ENCODE peak calls at places on chromosomes 12 and 14, in six cellular contexts. One of them, this sample, is unnamed.

GRCh38 chr12:9674226-9674590 is 4.7 kb downstream of the CLEC2D start:
- DNase-seq in neuronal stem cell: no peak
- DNase-seq in IMR-90: no peak
- DNase-seq in H9: no peak
- DNase-seq in H1: no peak
- DNase-seq in trophoblast cell: no peak
- DNase-seq in this sample: no peak

GRCh38 chr14:23306412-23307145 is at the start of gene BCL2L2:
- DNase-seq in neuronal stem cell: peak
- DNase-seq in IMR-90: peak
- DNase-seq in H9: peak
- DNase-seq in H1: peak
- DNase-seq in trophoblast cell: peak
- DNase-seq in this sample: peak

GRCh38 chr12:78863482-78864427 is 819 bp upstream of the SYT1 start:
- DNase-seq in neuronal stem cell: peak
- DNase-seq in IMR-90: peak
- DNase-seq in H9: peak
- DNase-seq in H1: peak
- DNase-seq in trophoblast cell: peak
- DNase-seq in this sample: peak

GRCh38 chr12:14776236-14776959 is 26.9 kb downstream of the WBP11 start:
- DNase-seq in neuronal stem cell: no peak
- DNase-seq in IMR-90: peak
- DNase-seq in H9: no peak
- DNase-seq in H1: no peak
- DNase-seq in trophoblast cell: no peak
- DNase-seq in this sample: peak

GRCh38 chr12:23950775-23951391 is 1.4 kb upstream of the SOX5 start:
- DNase-seq in neuronal stem cell: peak
- DNase-seq in IMR-90: peak
- DNase-seq in H9: no peak
- DNase-seq in H1: no peak
- DNase-seq in trophoblast cell: peak
- DNase-seq in this sample: peak

GRCh38 chr12:122834921-122835692 is at the start of gene HIP1R:
- DNase-seq in neuronal stem cell: peak
- DNase-seq in IMR-90: no peak
- DNase-seq in H9: peak
- DNase-seq in H1: no peak
- DNase-seq in trophoblast cell: peak
- DNase-seq in this sample: no peak

GRCh38 chr12:38163442-38163801 is 153.2 kb upstream of the ALG10B start:
- DNase-seq in neuronal stem cell: no peak
- DNase-seq in IMR-90: no peak
- DNase-seq in H9: no peak
- DNase-seq in H1: no peak
- DNase-seq in trophoblast cell: no peak
- DNase-seq in this sample: no peak

GRCh38 chr12:71746983-71747611 is 7.6 kb upstream of the RAB21 start:
- DNase-seq in neuronal stem cell: no peak
- DNase-seq in IMR-90: peak
- DNase-seq in H9: peak
- DNase-seq in H1: no peak
- DNase-seq in trophoblast cell: peak
- DNase-seq in this sample: peak

GRCh38 chr14:54709444-54709843 is 142.5 kb downstream of the SAMD4A start:
- DNase-seq in neuronal stem cell: no peak
- DNase-seq in IMR-90: no peak
- DNase-seq in H9: no peak
- DNase-seq in H1: no peak
- DNase-seq in trophoblast cell: peak
- DNase-seq in this sample: no peak

GRCh38 chr12:96219700-96220206 is 25.6 kb downstream of the ELK3 start:
- DNase-seq in neuronal stem cell: no peak
- DNase-seq in IMR-90: peak
- DNase-seq in H9: peak
- DNase-seq in H1: peak
- DNase-seq in trophoblast cell: peak
- DNase-seq in this sample: peak

GRCh38 chr12:131603106-131604033 is 107.5 kb upstream of the SFSWAP start:
- DNase-seq in neuronal stem cell: no peak
- DNase-seq in IMR-90: no peak
- DNase-seq in H9: no peak
- DNase-seq in H1: no peak
- DNase-seq in trophoblast cell: no peak
- DNase-seq in this sample: no peak

GRCh38 chr14:78902010-78902623 is 731.9 kb downstream of the NRXN3 start:
- DNase-seq in neuronal stem cell: peak
- DNase-seq in IMR-90: peak
- DNase-seq in H9: peak
- DNase-seq in H1: no peak
- DNase-seq in trophoblast cell: peak
- DNase-seq in this sample: peak

GRCh38 chr12:42779186-42779859 is 189.8 kb upstream of the PRICKLE1 start:
- DNase-seq in neuronal stem cell: no peak
- DNase-seq in IMR-90: peak
- DNase-seq in H9: no peak
- DNase-seq in H1: no peak
- DNase-seq in trophoblast cell: no peak
- DNase-seq in this sample: no peak

GRCh38 chr12:106141452-106141851 is 2.7 kb upstream of the NUAK1 start:
- DNase-seq in neuronal stem cell: no peak
- DNase-seq in IMR-90: no peak
- DNase-seq in H9: no peak
- DNase-seq in H1: no peak
- DNase-seq in trophoblast cell: no peak
- DNase-seq in this sample: no peak
- H3K4ac ChIP-seq in neuronal stem cell: no peak
- H3K4ac ChIP-seq in IMR-90: no peak
- H3K4ac ChIP-seq in H9: no peak
- H3K4ac ChIP-seq in H1: peak
- H3K4ac ChIP-seq in trophoblast cell: no peak
- H3K4ac ChIP-seq in this sample: no peak

GRCh38 chr12:111412007-111412829 is 6.5 kb downstream of the SH2B3 start:
- DNase-seq in neuronal stem cell: no peak
- DNase-seq in IMR-90: no peak
- DNase-seq in H9: peak
- DNase-seq in H1: no peak
- DNase-seq in trophoblast cell: no peak
- DNase-seq in this sample: peak
- H2BK5ac ChIP-seq in neuronal stem cell: no peak
- H2BK5ac ChIP-seq in IMR-90: peak
- H2BK5ac ChIP-seq in H9: no peak
- H2BK5ac ChIP-seq in H1: peak
- H2BK5ac ChIP-seq in trophoblast cell: no peak
- H2BK5ac ChIP-seq in this sample: peak

GRCh38 chr14:51873221-51873893 is 12.9 kb downstream of the GNG2 start:
- DNase-seq in neuronal stem cell: no peak
- DNase-seq in IMR-90: peak
- DNase-seq in H9: no peak
- DNase-seq in H1: no peak
- DNase-seq in trophoblast cell: peak
- DNase-seq in this sample: peak
- H2AFZ ChIP-seq in neuronal stem cell: no peak
- H2AFZ ChIP-seq in IMR-90: no peak
- H2AFZ ChIP-seq in H9: no peak
- H2AFZ ChIP-seq in H1: no peak
- H2AFZ ChIP-seq in trophoblast cell: no peak
- H2AFZ ChIP-seq in this sample: no peak

GRCh38 chr12:7788316-7788689 is 899 bp upstream of the NANOG start:
- DNase-seq in neuronal stem cell: no peak
- DNase-seq in IMR-90: no peak
- DNase-seq in H9: no peak
- DNase-seq in H1: no peak
- DNase-seq in trophoblast cell: no peak
- DNase-seq in this sample: no peak

GRCh38 chr12:7782055-7782454 is 7.1 kb upstream of the NANOG start:
- DNase-seq in neuronal stem cell: no peak
- DNase-seq in IMR-90: no peak
- DNase-seq in H9: no peak
- DNase-seq in H1: no peak
- DNase-seq in trophoblast cell: no peak
- DNase-seq in this sample: no peak

DNA sequence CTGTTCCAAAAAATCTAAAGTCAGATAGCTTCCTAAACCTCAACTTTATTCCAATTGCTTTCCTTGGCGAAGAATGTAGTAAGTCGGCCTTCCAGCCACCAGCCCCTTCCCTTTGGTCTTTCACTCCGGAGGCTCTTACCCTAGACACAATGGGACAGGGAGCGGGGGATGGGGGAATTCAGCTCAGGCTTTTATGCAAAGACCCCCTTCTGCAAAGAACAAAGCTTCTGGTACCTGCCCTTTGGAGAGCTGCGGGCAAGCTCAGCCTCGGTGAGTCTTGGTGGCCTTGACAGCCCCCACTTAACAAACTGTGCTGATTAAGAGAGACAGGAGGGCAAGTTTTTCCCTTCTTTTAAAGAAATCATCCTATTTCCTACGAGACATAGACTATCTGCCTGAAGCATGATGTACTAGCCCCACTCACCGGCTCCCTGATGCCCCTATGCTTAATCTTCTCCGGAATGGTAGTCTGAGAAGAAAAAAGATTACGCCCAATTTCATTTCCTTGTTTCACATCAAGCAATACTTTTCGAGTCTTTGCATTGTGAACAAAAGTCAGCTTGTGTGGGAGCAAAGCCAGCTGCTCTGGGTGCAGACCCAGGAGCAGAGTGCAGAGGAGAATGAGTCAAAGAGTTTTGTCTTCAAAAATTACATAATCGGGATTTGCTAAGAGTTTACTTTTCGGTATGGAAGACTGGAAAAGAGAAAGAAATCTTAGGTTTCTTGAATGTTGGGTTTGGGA is 1.5 kb upstream of the NANOG start:
- DNase-seq in neuronal stem cell: no peak
- DNase-seq in IMR-90: no peak
- DNase-seq in H9: peak
- DNase-seq in H1: peak
- DNase-seq in trophoblast cell: no peak
- DNase-seq in this sample: no peak
- H3K4ac ChIP-seq in neuronal stem cell: no peak
- H3K4ac ChIP-seq in IMR-90: no peak
- H3K4ac ChIP-seq in H9: no peak
- H3K4ac ChIP-seq in H1: peak
- H3K4ac ChIP-seq in trophoblast cell: no peak
- H3K4ac ChIP-seq in this sample: no peak

GRCh38 chr14:72665259-72665658 is 228.6 kb downstream of the DPF3 start:
- DNase-seq in neuronal stem cell: no peak
- DNase-seq in IMR-90: peak
- DNase-seq in H9: no peak
- DNase-seq in H1: no peak
- DNase-seq in trophoblast cell: peak
- DNase-seq in this sample: peak
- H2BK5ac ChIP-seq in neuronal stem cell: no peak
- H2BK5ac ChIP-seq in IMR-90: peak
- H2BK5ac ChIP-seq in H9: no peak
- H2BK5ac ChIP-seq in H1: no peak
- H2BK5ac ChIP-seq in trophoblast cell: no peak
- H2BK5ac ChIP-seq in this sample: peak

GRCh38 chr12:111759276-111759675 is 7.5 kb upstream of the ALDH2 start:
- DNase-seq in neuronal stem cell: no peak
- DNase-seq in IMR-90: no peak
- DNase-seq in H9: no peak
- DNase-seq in H1: no peak
- DNase-seq in trophoblast cell: no peak
- DNase-seq in this sample: no peak

GRCh38 chr12:111764120-111764821 is 2.5 kb upstream of the ALDH2 start:
- DNase-seq in neuronal stem cell: no peak
- DNase-seq in IMR-90: no peak
- DNase-seq in H9: no peak
- DNase-seq in H1: no peak
- DNase-seq in trophoblast cell: no peak
- DNase-seq in this sample: no peak

GRCh38 chr12:111761099-111761498 is 5.6 kb upstream of the ALDH2 start:
- DNase-seq in neuronal stem cell: no peak
- DNase-seq in IMR-90: no peak
- DNase-seq in H9: no peak
- DNase-seq in H1: no peak
- DNase-seq in trophoblast cell: no peak
- DNase-seq in this sample: no peak

GRCh38 chr12:111759991-111760390 is 6.7 kb upstream of the ALDH2 start:
- DNase-seq in neuronal stem cell: no peak
- DNase-seq in IMR-90: no peak
- DNase-seq in H9: no peak
- DNase-seq in H1: no peak
- DNase-seq in trophoblast cell: no peak
- DNase-seq in this sample: no peak

DNA sequence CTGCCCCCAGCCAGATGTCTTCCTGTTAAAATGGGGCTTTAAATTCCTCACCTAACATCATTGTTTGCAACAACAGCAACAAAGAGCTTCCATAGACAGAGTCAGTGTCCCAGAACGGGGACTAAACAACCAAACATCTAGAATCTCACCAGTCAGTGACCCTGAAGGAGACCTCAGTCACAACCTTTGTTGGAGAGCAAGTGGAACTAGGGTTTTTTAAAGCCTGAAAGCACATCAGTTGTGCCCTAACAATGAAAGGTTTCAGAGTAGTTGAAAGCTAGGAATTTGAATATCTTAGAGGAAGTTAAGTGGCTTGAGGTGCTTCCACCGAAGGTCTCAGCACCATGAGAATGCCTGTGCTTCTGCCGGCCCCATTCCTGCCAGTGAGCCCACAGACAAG is 5.0 kb upstream of the ALDH2 start:
- DNase-seq in neuronal stem cell: peak
- DNase-seq in IMR-90: no peak
- DNase-seq in H9: no peak
- DNase-seq in H1: no peak
- DNase-seq in trophoblast cell: no peak
- DNase-seq in this sample: no peak
- H2AFZ ChIP-seq in neuronal stem cell: no peak
- H2AFZ ChIP-seq in IMR-90: no peak
- H2AFZ ChIP-seq in H9: no peak
- H2AFZ ChIP-seq in H1: no peak
- H2AFZ ChIP-seq in trophoblast cell: no peak
- H2AFZ ChIP-seq in this sample: no peak

DNA sequence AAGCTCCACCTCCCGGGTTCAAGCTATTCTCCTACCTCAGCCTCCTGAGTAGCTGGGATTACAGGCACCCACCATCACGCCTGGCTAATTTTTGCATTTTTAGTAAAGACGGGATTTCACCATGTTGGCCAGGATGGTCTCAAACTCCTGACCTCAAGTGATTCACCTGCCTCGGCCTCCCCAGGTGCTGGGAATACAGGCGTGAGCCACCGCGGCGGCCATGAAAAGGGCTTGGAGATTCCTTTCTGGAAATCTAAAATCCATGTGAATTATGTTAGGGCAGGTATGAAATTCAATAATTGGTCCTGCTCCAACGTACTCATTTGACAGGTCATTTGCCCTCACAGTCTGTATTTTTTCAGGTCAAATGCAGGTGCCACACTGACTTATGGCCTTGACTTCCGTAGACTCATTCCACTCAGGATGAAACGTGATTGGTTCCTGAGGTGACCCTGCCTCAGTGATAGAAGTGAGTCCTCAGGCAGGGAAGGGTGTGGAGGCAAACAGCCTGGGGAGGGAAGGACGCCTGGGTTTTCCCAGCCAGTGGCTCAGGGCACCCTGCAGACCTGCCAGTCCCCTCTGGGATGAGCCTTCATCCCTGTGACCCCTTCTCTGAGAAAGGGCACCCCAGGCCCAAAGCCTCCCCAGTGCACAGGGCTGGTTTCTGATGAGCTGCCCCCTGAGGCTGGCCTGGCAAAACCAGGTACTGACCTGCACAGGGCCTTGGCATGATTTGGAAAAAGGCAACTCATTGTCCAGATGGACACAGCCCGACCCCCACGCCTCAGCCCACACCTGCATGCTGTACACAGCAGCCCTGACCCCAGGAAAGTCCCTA is 48.7 kb downstream of the PSMA6 start:
- DNase-seq in neuronal stem cell: no peak
- DNase-seq in IMR-90: no peak
- DNase-seq in H9: no peak
- DNase-seq in H1: no peak
- DNase-seq in trophoblast cell: no peak
- DNase-seq in this sample: no peak
- H3K4ac ChIP-seq in neuronal stem cell: no peak
- H3K4ac ChIP-seq in IMR-90: peak
- H3K4ac ChIP-seq in H9: no peak
- H3K4ac ChIP-seq in H1: no peak
- H3K4ac ChIP-seq in trophoblast cell: no peak
- H3K4ac ChIP-seq in this sample: peak

This sample was measured in mesenchymal stem cell.